ENCODE peak calls at places on chromosomes 13 and 19, in nine cellular contexts. One of them, this sample, is unnamed.

GRCh38 chr13:28322256-28322895 is 172.6 kb downstream of the FLT1 start:
- DNase-seq in AG04450: no peak
- DNase-seq in transverse colon: no peak
- DNase-seq in right lobe of liver: no peak
- DNase-seq in aorta: no peak
- DNase-seq in ovary: no peak
- DNase-seq in colonic mucosa: no peak
- DNase-seq in thoracic aorta: no peak
- DNase-seq in body of pancreas: no peak
- DNase-seq in this sample: no peak

GRCh38 chr13:73883162-73883561 is 251.0 kb downstream of the KLF12 start:
- DNase-seq in aorta: no peak
- DNase-seq in thoracic aorta: no peak
- DNase-seq in transverse colon: no peak
- DNase-seq in body of pancreas: no peak
- DNase-seq in ovary: no peak
- DNase-seq in right lobe of liver: no peak
- DNase-seq in colonic mucosa: no peak
- DNase-seq in AG04450: no peak
- DNase-seq in this sample: no peak

GRCh38 chr19:14408641-14409120 is 10.5 kb downstream of the DDX39A start:
- DNase-seq in right lobe of liver: no peak
- DNase-seq in aorta: no peak
- DNase-seq in body of pancreas: no peak
- DNase-seq in thoracic aorta: no peak
- DNase-seq in ovary: no peak
- DNase-seq in colonic mucosa: no peak
- DNase-seq in transverse colon: no peak
- DNase-seq in AG04450: no peak
- DNase-seq in this sample: no peak

GRCh38 chr13:35723061-35723461 is 246.6 kb upstream of the MAB21L1 start:
- DNase-seq in right lobe of liver: no peak
- DNase-seq in AG04450: no peak
- DNase-seq in ovary: peak; percentile 68
- DNase-seq in body of pancreas: no peak
- DNase-seq in transverse colon: peak; percentile 11
- DNase-seq in aorta: no peak
- DNase-seq in colonic mucosa: no peak
- DNase-seq in thoracic aorta: no peak
- DNase-seq in this sample: no peak

GRCh38 chr13:76890036-76890435 is 3.8 kb upstream of the KCTD12 start:
- DNase-seq in right lobe of liver: no peak
- DNase-seq in AG04450: no peak
- DNase-seq in colonic mucosa: no peak
- DNase-seq in aorta: no peak
- DNase-seq in thoracic aorta: no peak
- DNase-seq in body of pancreas: no peak
- DNase-seq in ovary: no peak
- DNase-seq in transverse colon: no peak
- DNase-seq in this sample: no peak

GRCh38 chr13:98454389-98454881 is 122.5 kb downstream of the STK24 start:
- DNase-seq in aorta: no peak
- DNase-seq in AG04450: peak; percentile 83
- DNase-seq in thoracic aorta: no peak
- DNase-seq in transverse colon: no peak
- DNase-seq in body of pancreas: no peak
- DNase-seq in right lobe of liver: no peak
- DNase-seq in ovary: peak; percentile 53
- DNase-seq in colonic mucosa: no peak
- DNase-seq in this sample: no peak

GRCh38 chr19:38093587-38093986 is 130.4 kb downstream of the DPF1 start:
- DNase-seq in transverse colon: no peak
- DNase-seq in colonic mucosa: no peak
- DNase-seq in right lobe of liver: no peak
- DNase-seq in AG04450: no peak
- DNase-seq in aorta: no peak
- DNase-seq in body of pancreas: peak; percentile 45
- DNase-seq in ovary: no peak
- DNase-seq in thoracic aorta: no peak
- DNase-seq in this sample: peak; percentile 50

GRCh38 chr19:2428027-2428690 is 773 bp upstream of the TIMM13 start:
- DNase-seq in body of pancreas: peak; percentile 41
- DNase-seq in ovary: peak; percentile 57
- DNase-seq in transverse colon: peak; percentile 39
- DNase-seq in colonic mucosa: peak; percentile 41
- DNase-seq in right lobe of liver: no peak
- DNase-seq in aorta: no peak
- DNase-seq in AG04450: no peak
- DNase-seq in thoracic aorta: no peak
- DNase-seq in this sample: no peak

GRCh38 chr19:21677696-21678418 is 89.5 kb downstream of the ZNF100 start:
- DNase-seq in aorta: no peak
- DNase-seq in thoracic aorta: no peak
- DNase-seq in ovary: no peak
- DNase-seq in AG04450: no peak
- DNase-seq in transverse colon: no peak
- DNase-seq in colonic mucosa: no peak
- DNase-seq in body of pancreas: peak; percentile 50
- DNase-seq in right lobe of liver: no peak
- DNase-seq in this sample: no peak

GRCh38 chr19:10763399-10763798 is 45.5 kb downstream of the DNM2 start:
- DNase-seq in aorta: no peak
- DNase-seq in AG04450: no peak
- DNase-seq in body of pancreas: no peak
- DNase-seq in right lobe of liver: no peak
- DNase-seq in ovary: no peak
- DNase-seq in transverse colon: no peak
- DNase-seq in thoracic aorta: no peak
- DNase-seq in colonic mucosa: no peak
- DNase-seq in this sample: no peak

GRCh38 chr19:29798783-29799182 is 13.0 kb upstream of the CCNE1 start:
- DNase-seq in AG04450: no peak
- DNase-seq in colonic mucosa: no peak
- DNase-seq in right lobe of liver: no peak
- DNase-seq in transverse colon: no peak
- DNase-seq in thoracic aorta: no peak
- DNase-seq in ovary: no peak
- DNase-seq in body of pancreas: no peak
- DNase-seq in aorta: peak; percentile 12
- DNase-seq in this sample: no peak

GRCh38 chr19:4403005-4403761 is 743 bp downstream of the CHAF1A start:
- DNase-seq in thoracic aorta: no peak
- DNase-seq in colonic mucosa: peak; percentile 34
- DNase-seq in body of pancreas: no peak
- DNase-seq in transverse colon: no peak
- DNase-seq in ovary: peak; percentile 52
- DNase-seq in aorta: no peak
- DNase-seq in AG04450: no peak
- DNase-seq in right lobe of liver: no peak
- DNase-seq in this sample: no peak

GRCh38 chr19:3061214-3062161 is 807 bp downstream of the TLE5 start:
- DNase-seq in transverse colon: peak; percentile 76
- DNase-seq in colonic mucosa: peak; percentile 67
- DNase-seq in right lobe of liver: peak; percentile 64
- DNase-seq in thoracic aorta: no peak
- DNase-seq in AG04450: no peak
- DNase-seq in aorta: peak; percentile 82
- DNase-seq in body of pancreas: peak; percentile 56
- DNase-seq in ovary: peak; percentile 83
- DNase-seq in this sample: peak; percentile 78

GRCh38 chr19:28700176-28700575 is 512.8 kb downstream of the UQCRFS1 start:
- DNase-seq in ovary: no peak
- DNase-seq in right lobe of liver: no peak
- DNase-seq in AG04450: no peak
- DNase-seq in transverse colon: no peak
- DNase-seq in aorta: no peak
- DNase-seq in thoracic aorta: no peak
- DNase-seq in colonic mucosa: no peak
- DNase-seq in body of pancreas: no peak
- DNase-seq in this sample: no peak

GRCh38 chr19:31054430-31054829 is 294.8 kb downstream of the TSHZ3 start:
- DNase-seq in thoracic aorta: no peak
- DNase-seq in aorta: no peak
- DNase-seq in colonic mucosa: peak; percentile 35
- DNase-seq in AG04450: peak; percentile 56
- DNase-seq in transverse colon: peak; percentile 37
- DNase-seq in ovary: no peak
- DNase-seq in body of pancreas: no peak
- DNase-seq in right lobe of liver: no peak
- DNase-seq in this sample: peak; percentile 16

GRCh38 chr13:106139942-106140341 is 395.5 kb downstream of the EFNB2 start:
- DNase-seq in body of pancreas: no peak
- DNase-seq in colonic mucosa: no peak
- DNase-seq in thoracic aorta: no peak
- DNase-seq in ovary: no peak
- DNase-seq in transverse colon: no peak
- DNase-seq in AG04450: no peak
- DNase-seq in aorta: no peak
- DNase-seq in right lobe of liver: no peak
- DNase-seq in this sample: no peak
- H3K27ac ChIP-seq in body of pancreas: no peak overlapping the region
- H3K27ac ChIP-seq in colonic mucosa: no peak overlapping the region
- H3K27ac ChIP-seq in thoracic aorta: no peak overlapping the region
- H3K27ac ChIP-seq in ovary: no peak overlapping the region
- H3K27ac ChIP-seq in transverse colon: no peak overlapping the region
- H3K27ac ChIP-seq in AG04450: no peak overlapping the region
- H3K27ac ChIP-seq in aorta: no peak overlapping the region
- H3K27ac ChIP-seq in right lobe of liver: no peak overlapping the region
- H3K27ac ChIP-seq in this sample: no peak overlapping the region

DNA sequence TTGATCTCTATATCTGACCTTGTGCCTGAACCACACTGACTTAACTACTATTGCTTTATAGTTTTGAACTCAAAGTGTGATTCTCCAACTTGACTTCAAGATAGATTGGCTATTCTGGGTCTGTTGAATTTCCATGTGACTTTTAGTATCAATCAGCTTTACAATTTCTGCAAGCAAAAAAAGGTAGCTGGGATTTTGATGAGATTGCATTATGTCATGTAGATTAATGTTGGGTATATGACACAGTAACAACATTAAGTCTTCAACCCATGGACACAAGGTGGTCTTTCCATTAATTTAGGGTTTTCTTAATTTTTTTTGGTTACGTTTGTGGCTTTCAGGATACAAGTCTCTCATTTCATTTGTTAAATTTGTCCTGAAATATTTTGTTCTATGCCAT is 28.2 kb downstream of the NLRP5 start:
- DNase-seq in aorta: no peak
- DNase-seq in thoracic aorta: no peak
- DNase-seq in right lobe of liver: no peak
- DNase-seq in colonic mucosa: no peak
- DNase-seq in transverse colon: no peak
- DNase-seq in AG04450: no peak
- DNase-seq in ovary: no peak
- DNase-seq in body of pancreas: no peak
- DNase-seq in this sample: no peak
- H3K9me3 ChIP-seq in aorta: no peaks in the 10 kb centered on the region
- H3K9me3 ChIP-seq in thoracic aorta: no peaks in the 10 kb centered on the region
- H3K9me3 ChIP-seq in right lobe of liver: no peaks in the 10 kb centered on the region
- H3K9me3 ChIP-seq in colonic mucosa: no peaks in the 10 kb centered on the region
- H3K9me3 ChIP-seq in transverse colon: no peaks in the 10 kb centered on the region
- H3K9me3 ChIP-seq in AG04450: peaks cover 19% of the 10 kb centered on the region
- H3K9me3 ChIP-seq in ovary: peaks cover 4% of the 10 kb centered on the region
- H3K9me3 ChIP-seq in body of pancreas: no peaks in the 10 kb centered on the region
- H3K9me3 ChIP-seq in this sample: no peaks in the 10 kb centered on the region

DNA sequence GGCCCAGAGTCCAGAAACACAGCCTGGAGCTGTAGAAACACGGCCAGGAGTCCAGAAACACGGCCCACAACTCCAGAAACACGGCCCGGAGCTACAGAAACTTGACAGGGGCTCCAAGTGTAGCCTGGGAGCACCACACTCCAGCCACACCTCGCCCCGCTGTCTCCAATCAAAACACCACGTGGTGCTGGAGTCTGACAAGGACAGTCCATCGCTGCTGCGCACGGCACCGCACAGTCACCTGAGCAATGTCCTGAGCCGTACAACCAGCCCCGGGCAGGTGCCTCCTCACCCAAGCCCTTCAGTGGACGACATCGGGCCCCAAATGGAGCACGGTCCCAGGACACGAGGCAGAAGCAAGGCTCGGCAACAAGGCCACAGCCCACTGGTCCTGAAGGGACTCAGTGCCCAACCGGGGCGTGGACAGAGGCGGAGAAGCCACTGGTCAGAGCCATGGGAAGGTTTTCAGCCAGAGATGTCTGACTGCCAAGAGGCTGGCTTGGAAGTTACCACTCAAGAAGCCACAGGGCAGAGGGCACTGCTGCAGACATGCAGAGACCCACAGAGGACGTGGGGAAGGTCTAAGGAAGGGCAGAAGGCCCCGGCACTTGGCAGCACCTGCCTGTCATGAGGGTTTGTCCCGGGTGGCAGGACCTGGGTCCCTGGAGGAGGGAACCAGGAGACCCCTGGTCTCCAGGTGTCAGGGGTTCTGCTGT is 19.7 kb upstream of the PLPP2 start:
- DNase-seq in thoracic aorta: no peak
- DNase-seq in AG04450: no peak
- DNase-seq in right lobe of liver: no peak
- DNase-seq in ovary: no peak
- DNase-seq in aorta: peak; percentile 58
- DNase-seq in body of pancreas: no peak
- DNase-seq in transverse colon: no peak
- DNase-seq in colonic mucosa: no peak
- DNase-seq in this sample: peak; percentile 48
- H3K27ac ChIP-seq in thoracic aorta: no peak overlapping the region
- H3K27ac ChIP-seq in AG04450: no peak overlapping the region
- H3K27ac ChIP-seq in right lobe of liver: no peak overlapping the region
- H3K27ac ChIP-seq in ovary: no peak overlapping the region
- H3K27ac ChIP-seq in aorta: no peak overlapping the region
- H3K27ac ChIP-seq in body of pancreas: no peak overlapping the region
- H3K27ac ChIP-seq in transverse colon: peak overlapping the region; percentile 18
- H3K27ac ChIP-seq in colonic mucosa: no peak overlapping the region
- H3K27ac ChIP-seq in this sample: peak overlapping the region; percentile 94

DNA sequence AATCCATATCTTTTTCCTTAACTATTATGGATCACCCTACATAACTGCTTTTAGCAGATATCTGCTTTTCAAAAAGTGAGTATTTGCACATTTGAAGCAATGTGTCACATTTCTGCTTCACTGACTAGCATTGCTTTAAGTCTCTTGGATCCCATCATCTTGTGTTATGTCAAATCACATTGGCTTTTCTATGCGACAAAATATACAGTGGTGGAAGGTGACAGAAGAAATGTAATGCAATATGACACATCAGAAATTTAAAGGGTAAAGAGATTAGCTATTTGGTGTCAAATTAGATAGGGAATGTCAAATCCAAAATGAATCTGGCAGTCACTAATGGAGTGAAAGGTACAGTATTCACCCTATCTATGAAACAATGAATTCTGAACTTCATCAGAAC is 1282.1 kb upstream of the PCDH20 start:
- DNase-seq in transverse colon: no peak
- DNase-seq in thoracic aorta: no peak
- DNase-seq in body of pancreas: no peak
- DNase-seq in aorta: no peak
- DNase-seq in AG04450: no peak
- DNase-seq in right lobe of liver: no peak
- DNase-seq in colonic mucosa: no peak
- DNase-seq in ovary: no peak
- DNase-seq in this sample: no peak
- H3K9me3 ChIP-seq in transverse colon: no peaks in the 10 kb centered on the region
- H3K9me3 ChIP-seq in thoracic aorta: no peaks in the 10 kb centered on the region
- H3K9me3 ChIP-seq in body of pancreas: no peaks in the 10 kb centered on the region
- H3K9me3 ChIP-seq in aorta: no peaks in the 10 kb centered on the region
- H3K9me3 ChIP-seq in AG04450: no peaks in the 10 kb centered on the region
- H3K9me3 ChIP-seq in right lobe of liver: no peaks in the 10 kb centered on the region
- H3K9me3 ChIP-seq in colonic mucosa: no peaks in the 10 kb centered on the region
- H3K9me3 ChIP-seq in ovary: no peaks in the 10 kb centered on the region
- H3K9me3 ChIP-seq in this sample: no peaks in the 10 kb centered on the region

GRCh38 chr19:49097453-49098288 is 12.4 kb downstream of the SNRNP70 start:
- DNase-seq in AG04450: peak; percentile 53
- DNase-seq in body of pancreas: peak; percentile 80
- DNase-seq in thoracic aorta: no peak
- DNase-seq in right lobe of liver: peak; percentile 60
- DNase-seq in aorta: no peak
- DNase-seq in transverse colon: peak; percentile 77
- DNase-seq in colonic mucosa: peak; percentile 76
- DNase-seq in ovary: peak; percentile 64
- DNase-seq in this sample: peak; percentile 56
- H3K27ac ChIP-seq in AG04450: no peak overlapping the region
- H3K27ac ChIP-seq in body of pancreas: no peak overlapping the region
- H3K27ac ChIP-seq in thoracic aorta: no peak overlapping the region
- H3K27ac ChIP-seq in right lobe of liver: peak overlapping the region; percentile 49
- H3K27ac ChIP-seq in aorta: no peak overlapping the region
- H3K27ac ChIP-seq in transverse colon: no peak overlapping the region
- H3K27ac ChIP-seq in colonic mucosa: no peak overlapping the region
- H3K27ac ChIP-seq in ovary: no peak overlapping the region
- H3K27ac ChIP-seq in this sample: no peak overlapping the region